ENCODE peak calls at places on chromosomes 5 and 9, in eight cellular contexts. J, Q, A, L, T, D, B and Y are unnamed samples.

GRCh38 chr9:130943780-130944179 is 4.7 kb upstream of the FIBCD1 start:
- DNase-seq in Q (no peak), B (no peak), J (no peak), T (no peak), L (no peak), D (no peak), A (no peak), Y (peak; percentile 22)

GRCh38 chr9:129889936-129890717 is 54.9 kb downstream of the USP20 start:
- DNase-seq in B (peak; percentile 90), L (peak; percentile 74), A (no peak), J (no peak), T (peak; percentile 46), Q (no peak), D (peak; percentile 82), Y (peak; percentile 73)

GRCh38 chr9:8206720-8207119 is 407.1 kb upstream of the DMAC1 start:
- DNase-seq in Q (no peak), J (no peak), D (no peak), L (no peak), B (no peak), A (no peak), T (no peak), Y (no peak)

GRCh38 chr9:93223241-93224180 is 39.6 kb downstream of the WNK2 start:
- DNase-seq in Q (no peak), B (no peak), L (no peak), A (peak; percentile 63), J (peak; percentile 64), T (no peak), D (no peak), Y (peak; percentile 63)

GRCh38 chr9:13513710-13514444 is 234.4 kb upstream of the MPDZ start:
- DNase-seq in J (peak; percentile 96), B (no peak), L (no peak), Q (no peak), T (no peak), D (no peak), A (no peak), Y (no peak)

GRCh38 chr9:23825700-23826099 is 340 bp downstream of the ELAVL2 start:
- DNase-seq in Q (no peak), D (no peak), L (no peak), J (no peak), T (no peak), B (no peak), A (no peak), Y (no peak)

GRCh38 chr9:117258201-117258866 is 156.5 kb downstream of the ASTN2 start:
- DNase-seq in D (no peak), Q (no peak), J (no peak), A (no peak), T (no peak), L (no peak), B (no peak), Y (no peak)

GRCh38 chr5:89313044-89313443 is 430.1 kb upstream of the MEF2C start:
- DNase-seq in J (no peak), L (no peak), Q (no peak), B (no peak), T (no peak), D (no peak), A (peak; percentile 74), Y (no peak)

GRCh38 chr9:71719585-71719984 is 48.7 kb downstream of the CEMIP2 start:
- DNase-seq in L (no peak), D (no peak), B (no peak), A (peak; percentile 11), J (no peak), Q (no peak), T (no peak), Y (no peak)